ENCODE peak calls at places on chromosomes 6 and 20, in ten cellular contexts. One of them, this sample, is unnamed.

GRCh38 chr6:4752068-4752467 is 24.1 kb upstream of the CDYL start:
- DNase-seq in lung: no peak
- DNase-seq in DND-41: no peak
- DNase-seq in PC-3: no peak
- DNase-seq in activated effector memory CD4-positive, alpha-beta T cell treated with anti-CD3 and anti-CD28 coated beads, Interleukin-2, amount 50 U/mL, for 16 hours: no peak
- DNase-seq in coronary artery: no peak
- DNase-seq in naive thymus-derived CD8-positive, alpha-beta T cell: no peak
- DNase-seq in aorta: no peak
- DNase-seq in COR-L47: no peak
- DNase-seq in RCC 7860: no peak
- DNase-seq in this sample: no peak

GRCh38 chr6:45982280-45983036 is 33.2 kb downstream of the CLIC5 start:
- DNase-seq in DND-41: no peak
- DNase-seq in activated effector memory CD4-positive, alpha-beta T cell treated with anti-CD3 and anti-CD28 coated beads, Interleukin-2, amount 50 U/mL, for 16 hours: no peak
- DNase-seq in naive thymus-derived CD8-positive, alpha-beta T cell: no peak
- DNase-seq in coronary artery: no peak
- DNase-seq in aorta: no peak
- DNase-seq in lung: no peak
- DNase-seq in RCC 7860: no peak
- DNase-seq in PC-3: peak
- DNase-seq in COR-L47: no peak
- DNase-seq in this sample: no peak

GRCh38 chr20:63735859-63736718 is at the start of gene LIME1:
- DNase-seq in DND-41: peak
- DNase-seq in aorta: peak
- DNase-seq in PC-3: no peak
- DNase-seq in lung: no peak
- DNase-seq in RCC 7860: no peak
- DNase-seq in coronary artery: no peak
- DNase-seq in naive thymus-derived CD8-positive, alpha-beta T cell: peak
- DNase-seq in COR-L47: no peak
- DNase-seq in activated effector memory CD4-positive, alpha-beta T cell treated with anti-CD3 and anti-CD28 coated beads, Interleukin-2, amount 50 U/mL, for 16 hours: peak
- DNase-seq in this sample: peak

GRCh38 chr6:31293343-31293742 is 21.5 kb upstream of the HLA-C start:
- DNase-seq in naive thymus-derived CD8-positive, alpha-beta T cell: no peak
- DNase-seq in activated effector memory CD4-positive, alpha-beta T cell treated with anti-CD3 and anti-CD28 coated beads, Interleukin-2, amount 50 U/mL, for 16 hours: no peak
- DNase-seq in PC-3: peak
- DNase-seq in DND-41: no peak
- DNase-seq in RCC 7860: peak
- DNase-seq in COR-L47: no peak
- DNase-seq in lung: no peak
- DNase-seq in coronary artery: no peak
- DNase-seq in aorta: no peak
- DNase-seq in this sample: no peak

GRCh38 chr6:115643762-115644161 is 416.9 kb downstream of the FRK start:
- DNase-seq in RCC 7860: no peak
- DNase-seq in PC-3: peak
- DNase-seq in COR-L47: no peak
- DNase-seq in activated effector memory CD4-positive, alpha-beta T cell treated with anti-CD3 and anti-CD28 coated beads, Interleukin-2, amount 50 U/mL, for 16 hours: no peak
- DNase-seq in DND-41: no peak
- DNase-seq in lung: no peak
- DNase-seq in aorta: no peak
- DNase-seq in coronary artery: no peak
- DNase-seq in naive thymus-derived CD8-positive, alpha-beta T cell: no peak
- DNase-seq in this sample: no peak

GRCh38 chr20:51446656-51447055 is 95.9 kb downstream of the NFATC2 start:
- DNase-seq in coronary artery: no peak
- DNase-seq in aorta: no peak
- DNase-seq in activated effector memory CD4-positive, alpha-beta T cell treated with anti-CD3 and anti-CD28 coated beads, Interleukin-2, amount 50 U/mL, for 16 hours: no peak
- DNase-seq in RCC 7860: peak
- DNase-seq in DND-41: no peak
- DNase-seq in COR-L47: no peak
- DNase-seq in naive thymus-derived CD8-positive, alpha-beta T cell: no peak
- DNase-seq in lung: peak
- DNase-seq in PC-3: peak
- DNase-seq in this sample: no peak

GRCh38 chr6:142975272-142975805 is 30.4 kb upstream of the HIVEP2 start:
- DNase-seq in aorta: no peak
- DNase-seq in PC-3: peak
- DNase-seq in DND-41: no peak
- DNase-seq in naive thymus-derived CD8-positive, alpha-beta T cell: no peak
- DNase-seq in coronary artery: no peak
- DNase-seq in RCC 7860: no peak
- DNase-seq in COR-L47: no peak
- DNase-seq in lung: no peak
- DNase-seq in activated effector memory CD4-positive, alpha-beta T cell treated with anti-CD3 and anti-CD28 coated beads, Interleukin-2, amount 50 U/mL, for 16 hours: no peak
- DNase-seq in this sample: no peak

GRCh38 chr6:11921017-11921438 is 91.1 kb upstream of the HIVEP1 start:
- DNase-seq in coronary artery: peak
- DNase-seq in COR-L47: no peak
- DNase-seq in RCC 7860: peak
- DNase-seq in aorta: peak
- DNase-seq in DND-41: no peak
- DNase-seq in lung: no peak
- DNase-seq in PC-3: peak
- DNase-seq in naive thymus-derived CD8-positive, alpha-beta T cell: no peak
- DNase-seq in activated effector memory CD4-positive, alpha-beta T cell treated with anti-CD3 and anti-CD28 coated beads, Interleukin-2, amount 50 U/mL, for 16 hours: no peak
- DNase-seq in this sample: no peak

GRCh38 chr20:64133951-64134407 is 26.6 kb upstream of the NPBWR2 start:
- DNase-seq in PC-3: no peak
- DNase-seq in DND-41: no peak
- DNase-seq in activated effector memory CD4-positive, alpha-beta T cell treated with anti-CD3 and anti-CD28 coated beads, Interleukin-2, amount 50 U/mL, for 16 hours: peak
- DNase-seq in RCC 7860: no peak
- DNase-seq in naive thymus-derived CD8-positive, alpha-beta T cell: no peak
- DNase-seq in COR-L47: no peak
- DNase-seq in coronary artery: no peak
- DNase-seq in lung: no peak
- DNase-seq in aorta: peak
- DNase-seq in this sample: no peak

GRCh38 chr6:51983564-51983963 is 103.8 kb downstream of the PKHD1 start:
- DNase-seq in activated effector memory CD4-positive, alpha-beta T cell treated with anti-CD3 and anti-CD28 coated beads, Interleukin-2, amount 50 U/mL, for 16 hours: no peak
- DNase-seq in naive thymus-derived CD8-positive, alpha-beta T cell: no peak
- DNase-seq in DND-41: no peak
- DNase-seq in PC-3: no peak
- DNase-seq in aorta: no peak
- DNase-seq in lung: no peak
- DNase-seq in RCC 7860: no peak
- DNase-seq in coronary artery: no peak
- DNase-seq in COR-L47: no peak
- DNase-seq in this sample: no peak

GRCh38 chr6:26215200-26216014 is 128.2 kb downstream of the HFE start:
- DNase-seq in DND-41: peak
- DNase-seq in PC-3: peak
- DNase-seq in RCC 7860: peak
- DNase-seq in coronary artery: no peak
- DNase-seq in naive thymus-derived CD8-positive, alpha-beta T cell: peak
- DNase-seq in COR-L47: no peak
- DNase-seq in activated effector memory CD4-positive, alpha-beta T cell treated with anti-CD3 and anti-CD28 coated beads, Interleukin-2, amount 50 U/mL, for 16 hours: peak
- DNase-seq in aorta: no peak
- DNase-seq in lung: no peak
- DNase-seq in this sample: no peak

GRCh38 chr6:5173862-5174643 is 86.7 kb downstream of the LYRM4 start:
- DNase-seq in activated effector memory CD4-positive, alpha-beta T cell treated with anti-CD3 and anti-CD28 coated beads, Interleukin-2, amount 50 U/mL, for 16 hours: peak
- DNase-seq in RCC 7860: no peak
- DNase-seq in PC-3: no peak
- DNase-seq in naive thymus-derived CD8-positive, alpha-beta T cell: peak
- DNase-seq in coronary artery: no peak
- DNase-seq in COR-L47: peak
- DNase-seq in lung: no peak
- DNase-seq in DND-41: peak
- DNase-seq in aorta: no peak
- DNase-seq in this sample: peak

GRCh38 chr20:19817017-19817416 is 59.0 kb downstream of the RIN2 start:
- DNase-seq in COR-L47: no peak
- DNase-seq in lung: no peak
- DNase-seq in coronary artery: no peak
- DNase-seq in RCC 7860: no peak
- DNase-seq in DND-41: no peak
- DNase-seq in aorta: no peak
- DNase-seq in PC-3: peak
- DNase-seq in activated effector memory CD4-positive, alpha-beta T cell treated with anti-CD3 and anti-CD28 coated beads, Interleukin-2, amount 50 U/mL, for 16 hours: no peak
- DNase-seq in naive thymus-derived CD8-positive, alpha-beta T cell: no peak
- DNase-seq in this sample: no peak

GRCh38 chr6:153016846-153017245 is 14.3 kb upstream of the MTRF1L start:
- DNase-seq in naive thymus-derived CD8-positive, alpha-beta T cell: no peak
- DNase-seq in DND-41: no peak
- DNase-seq in lung: no peak
- DNase-seq in PC-3: no peak
- DNase-seq in coronary artery: no peak
- DNase-seq in activated effector memory CD4-positive, alpha-beta T cell treated with anti-CD3 and anti-CD28 coated beads, Interleukin-2, amount 50 U/mL, for 16 hours: no peak
- DNase-seq in RCC 7860: no peak
- DNase-seq in COR-L47: no peak
- DNase-seq in aorta: no peak
- DNase-seq in this sample: no peak

GRCh38 chr6:138517635-138518034 is 18.3 kb upstream of the NHSL1 start:
- DNase-seq in RCC 7860: peak
- DNase-seq in aorta: peak
- DNase-seq in coronary artery: no peak
- DNase-seq in PC-3: peak
- DNase-seq in activated effector memory CD4-positive, alpha-beta T cell treated with anti-CD3 and anti-CD28 coated beads, Interleukin-2, amount 50 U/mL, for 16 hours: peak
- DNase-seq in lung: no peak
- DNase-seq in COR-L47: no peak
- DNase-seq in naive thymus-derived CD8-positive, alpha-beta T cell: peak
- DNase-seq in DND-41: peak
- DNase-seq in this sample: peak

GRCh38 chr6:7974932-7975763 is 64.6 kb upstream of the TXNDC5 start:
- DNase-seq in DND-41: no peak
- DNase-seq in activated effector memory CD4-positive, alpha-beta T cell treated with anti-CD3 and anti-CD28 coated beads, Interleukin-2, amount 50 U/mL, for 16 hours: no peak
- DNase-seq in naive thymus-derived CD8-positive, alpha-beta T cell: no peak
- DNase-seq in PC-3: peak
- DNase-seq in lung: peak
- DNase-seq in COR-L47: no peak
- DNase-seq in RCC 7860: peak
- DNase-seq in coronary artery: peak
- DNase-seq in aorta: peak
- DNase-seq in this sample: no peak

GRCh38 chr20:3866464-3866863 is 19.8 kb downstream of the MAVS start:
- DNase-seq in DND-41: no peak
- DNase-seq in lung: no peak
- DNase-seq in RCC 7860: no peak
- DNase-seq in activated effector memory CD4-positive, alpha-beta T cell treated with anti-CD3 and anti-CD28 coated beads, Interleukin-2, amount 50 U/mL, for 16 hours: no peak
- DNase-seq in coronary artery: no peak
- DNase-seq in naive thymus-derived CD8-positive, alpha-beta T cell: no peak
- DNase-seq in COR-L47: no peak
- DNase-seq in aorta: no peak
- DNase-seq in PC-3: no peak
- DNase-seq in this sample: no peak

GRCh38 chr20:36904690-36905089 is 28.8 kb downstream of the TLDC2 start:
- DNase-seq in RCC 7860: no peak
- DNase-seq in DND-41: no peak
- DNase-seq in activated effector memory CD4-positive, alpha-beta T cell treated with anti-CD3 and anti-CD28 coated beads, Interleukin-2, amount 50 U/mL, for 16 hours: no peak
- DNase-seq in naive thymus-derived CD8-positive, alpha-beta T cell: peak
- DNase-seq in coronary artery: no peak
- DNase-seq in PC-3: no peak
- DNase-seq in lung: no peak
- DNase-seq in COR-L47: no peak
- DNase-seq in aorta: no peak
- DNase-seq in this sample: no peak